ENCODE peak calls at places on chromosomes 3 and 15, in five cellular contexts. A is ovary, R is HL-60, T is DND-41, Y is AG04450. S is an unnamed sample.

GRCh38 chr3:185421577-185422232 is 58.8 kb downstream of the MAP3K13 start:
- DNase-seq in A (no peak), R (no peak), T (no peak), Y (no peak), S (no peak)

GRCh38 chr15:80804970-80805495 is 25.9 kb downstream of the CEMIP start:
- DNase-seq in A (no peak), R (no peak), T (peak), Y (no peak), S (no peak)

GRCh38 chr3:31533169-31533870 is 595 bp downstream of the STT3B start:
- DNase-seq in A (peak), R (peak), T (peak), Y (no peak), S (peak)

GRCh38 chr15:76196286-76196948 is 114.9 kb downstream of the ETFA start:
- DNase-seq in A (peak), R (peak), T (peak), Y (peak), S (no peak)

GRCh38 chr15:77783636-77784035 is 150.9 kb upstream of the LINGO1 start:
- DNase-seq in A (no peak), R (no peak), T (no peak), Y (no peak), S (no peak)

GRCh38 chr15:53506370-53506769 is 253.1 kb downstream of the WDR72 start:
- DNase-seq in A (no peak), R (no peak), T (no peak), Y (no peak), S (no peak)

GRCh38 chr15:73058437-73058836 is 6.2 kb downstream of the NEO1 start:
- DNase-seq in A (no peak), R (no peak), T (no peak), Y (no peak), S (no peak)

GRCh38 chr15:60591491-60592385 is 112.8 kb upstream of the ICE2 start:
- DNase-seq in A (peak), R (no peak), T (peak), Y (no peak), S (peak)

GRCh38 chr3:88219138-88219792 is 69.5 kb downstream of the C3orf38 start:
- DNase-seq in A (no peak), R (peak), T (peak), Y (peak), S (peak)

GRCh38 chr3:70090322-70090913 is 90.9 kb downstream of the SAMMSON start:
- DNase-seq in A (no peak), R (no peak), T (no peak), Y (no peak), S (no peak)

GRCh38 chr3:116153174-116153573 is 292.1 kb downstream of the LSAMP start:
- DNase-seq in A (no peak), R (no peak), T (no peak), Y (no peak), S (no peak)

GRCh38 chr3:4818164-4818563 is 161.1 kb upstream of the BHLHE40 start:
- DNase-seq in A (no peak), R (no peak), T (no peak), Y (no peak), S (no peak)

GRCh38 chr3:71103430-71103881 is 480.1 kb downstream of the FOXP1 start:
- DNase-seq in A (no peak), R (no peak), T (no peak), Y (no peak), S (no peak)

GRCh38 chr15:79339588-79340314 is 28.8 kb downstream of the TMED3 start:
- DNase-seq in A (no peak), R (peak), T (peak), Y (peak), S (no peak)

DNA sequence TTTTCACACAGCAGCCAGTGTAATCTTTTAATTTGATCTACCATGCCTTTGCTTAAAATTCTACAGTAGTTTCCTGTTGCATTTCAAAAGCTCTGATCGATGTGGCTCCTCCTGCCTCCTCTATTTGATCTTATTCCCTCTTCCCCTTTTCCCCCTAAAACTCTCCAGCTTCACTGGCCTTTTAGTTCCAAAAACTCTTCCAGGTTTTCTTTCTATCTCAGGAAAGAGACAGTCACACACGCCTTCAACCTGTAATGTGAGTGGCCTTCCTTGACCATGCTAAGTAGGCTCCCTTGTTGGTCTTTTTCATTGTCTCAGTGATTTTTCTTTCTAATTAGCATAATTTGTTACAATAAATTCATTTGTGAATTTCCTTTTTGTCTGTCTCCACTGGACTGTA is 985 bp downstream of the TEX9 start:
- DNase-seq in A (no peak), R (no peak), T (no peak), Y (no peak), S (no peak)
- H3K4me3 ChIP-seq in A (peak), R (no peak), T (peak), Y (peak), S (no peak)

GRCh38 chr3:59429203-59429602 is 379.4 kb upstream of the CFAP20DC start:
- DNase-seq in A (no peak), R (no peak), T (no peak), Y (no peak), S (no peak)
- H3K27ac ChIP-seq in A (no peak), R (no peak), T (no peak), Y (no peak), S (no peak)

GRCh38 chr3:169149349-169149890 is 514.1 kb downstream of the MECOM start:
- DNase-seq in A (peak), R (peak), T (peak), Y (peak), S (peak)
- H3K4me3 ChIP-seq in A (peak), R (no peak), T (no peak), Y (peak), S (no peak)

GRCh38 chr3:46104706-46105105 is 77.4 kb upstream of the XCR1 start:
- DNase-seq in A (no peak), R (no peak), T (no peak), Y (no peak), S (no peak)
- H3K27ac ChIP-seq in A (no peak), R (no peak), T (peak), Y (no peak), S (no peak)

GRCh38 chr3:15063238-15063637 is 1.9 kb downstream of the MRPS25 start:
- DNase-seq in A (no peak), R (no peak), T (no peak), Y (no peak), S (no peak)
- H3K4me3 ChIP-seq in A (no peak), R (peak), T (peak), Y (no peak), S (no peak)

GRCh38 chr15:31306036-31306425 is 20.6 kb upstream of the KLF13 start:
- DNase-seq in A (no peak), R (no peak), T (no peak), Y (no peak), S (no peak)
- H3K27ac ChIP-seq in A (no peak), R (no peak), T (no peak), Y (no peak), S (no peak)

DNA sequence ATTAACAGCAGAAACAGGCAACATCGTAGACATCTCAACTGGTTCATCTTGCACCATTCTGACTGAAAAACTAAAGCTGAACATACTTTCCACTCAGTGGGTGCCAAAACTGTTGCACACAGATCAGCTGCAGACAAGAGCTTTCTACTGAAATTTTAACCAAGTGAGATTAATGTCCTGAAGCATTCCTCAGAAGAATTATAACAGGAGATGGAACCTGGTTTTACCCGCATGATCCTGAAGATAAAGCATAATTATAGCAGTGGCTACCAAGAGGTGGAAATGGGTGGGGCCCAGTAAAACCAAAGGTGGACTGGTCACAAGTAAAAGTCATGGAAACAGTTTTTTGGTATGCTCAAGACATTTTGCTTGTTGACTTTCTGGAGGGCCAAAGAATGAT is 858.8 kb downstream of the FHIT start:
- DNase-seq in A (no peak), R (no peak), T (no peak), Y (no peak), S (no peak)
- H3K4me3 ChIP-seq in A (no peak), R (no peak), T (no peak), Y (no peak), S (no peak)

GRCh38 chr3:40310690-40311089 is 1.2 kb downstream of the EIF1B start:
- DNase-seq in A (no peak), R (no peak), T (no peak), Y (no peak), S (no peak)
- H3K27ac ChIP-seq in A (no peak), R (peak), T (peak), Y (no peak), S (peak)